ENCODE peak calls at places on chromosomes 3 and 15, in five cellular contexts. B is neural crest cell, A is occipital lobe, N is left colon, L is activated T-helper 1 cell treated with Interleukin-2 at 50 U/mL for 16 hours. M is an unnamed sample.

GRCh38 chr3:77902675-77903074 is 862.8 kb downstream of the ROBO2 start:
- DNase-seq in B (no peak), N (no peak), L (no peak), A (no peak), M (no peak)

GRCh38 chr3:177098551-177098950 is 98.7 kb downstream of the TBL1XR1 start:
- DNase-seq in B (no peak), A (no peak), N (no peak), L (no peak), M (no peak)

GRCh38 chr3:150293401-150294001 is 114.6 kb upstream of the TSC22D2 start:
- DNase-seq in B (no peak), L (no peak), A (no peak), N (no peak), M (peak)

GRCh38 chr15:96583671-96584070 is 253.2 kb downstream of the NR2F2 start:
- DNase-seq in B (no peak), N (no peak), L (no peak), A (no peak), M (peak)

GRCh38 chr15:100318880-100319279 is 22.9 kb downstream of the ADAMTS17 start:
- DNase-seq in N (no peak), L (no peak), B (no peak), A (no peak), M (no peak)

GRCh38 chr3:133832802-133833144 is 27.2 kb downstream of the SRPRB start:
- DNase-seq in N (no peak), L (no peak), B (no peak), A (no peak), M (no peak)

GRCh38 chr3:68256635-68257034 is 602.2 kb upstream of the SUCLG2 start:
- DNase-seq in L (no peak), A (no peak), B (no peak), N (no peak), M (no peak)

GRCh38 chr3:81741214-81741613 is 20.2 kb downstream of the GBE1 start:
- DNase-seq in A (no peak), L (no peak), N (no peak), B (no peak), M (no peak)

GRCh38 chr3:62665627-62666433 is 209.4 kb downstream of the CADPS start:
- DNase-seq in A (peak), B (peak), N (peak), L (no peak), M (peak)

GRCh38 chr15:40598672-40599071 is 4.6 kb downstream of the KNL1 start:
- DNase-seq in B (no peak), L (no peak), N (no peak), A (no peak), M (no peak)

GRCh38 chr3:33425456-33425855 is 14.7 kb downstream of the UBP1 start:
- DNase-seq in B (no peak), A (no peak), L (no peak), N (no peak), M (no peak)

GRCh38 chr15:76517910-76518309 is 181.3 kb downstream of the ISL2 start:
- DNase-seq in A (no peak), L (no peak), B (no peak), N (no peak), M (peak)

GRCh38 chr15:100910556-100910955 is 8.6 kb upstream of the LRRK1 start:
- DNase-seq in N (no peak), L (no peak), B (no peak), A (no peak), M (no peak)

GRCh38 chr3:14411166-14411526 is 8.7 kb downstream of the SLC6A6 start:
- DNase-seq in L (no peak), N (no peak), A (no peak), B (no peak), M (no peak)

GRCh38 chr3:170485696-170486095 is 67.0 kb downstream of the CLDN11 start:
- DNase-seq in B (no peak), N (no peak), L (no peak), A (peak), M (no peak)

GRCh38 chr15:39198044-39198625 is 382.7 kb upstream of the THBS1 start:
- DNase-seq in B (no peak), L (no peak), A (no peak), N (no peak), M (no peak)

GRCh38 chr3:66763294-66763693 is 234.8 kb upstream of the KBTBD8 start:
- DNase-seq in N (no peak), B (no peak), A (no peak), L (no peak), M (no peak)

GRCh38 chr3:100027321-100027720 is 87.0 kb downstream of the FILIP1L start:
- DNase-seq in L (no peak), A (no peak), B (no peak), N (no peak), M (no peak)

GRCh38 chr15:62644874-62645755 is 397.4 kb upstream of the TPM1 start:
- DNase-seq in N (no peak), A (no peak), L (no peak), B (no peak), M (peak)

GRCh38 chr3:108602249-108602934 is 12.9 kb downstream of the DZIP3 start:
- DNase-seq in A (peak), L (no peak), N (no peak), B (no peak), M (no peak)